ENCODE peak calls at places on chromosomes 5 and 9, in five cellular contexts. M is GM12878; S is WERI-Rb-1; J is HFF-Myc; Q is CD4-positive, alpha-beta T cell. H is an unnamed sample.

GRCh38 chr5:84382363-84383295 is 2.1 kb downstream of the EDIL3 start:
- DNase-seq in S (peak), Q (no peak), M (no peak), J (no peak), H (peak)

GRCh38 chr9:85600675-85601263 is 141.0 kb downstream of the AGTPBP1 start:
- DNase-seq in J (no peak), M (no peak), Q (no peak), S (no peak), H (no peak)

GRCh38 chr9:4755026-4755609 is 14.1 kb upstream of the AK3 start:
- DNase-seq in S (no peak), M (no peak), Q (no peak), J (no peak), H (no peak)

GRCh38 chr5:54302267-54302687 is 8.1 kb downstream of the ARL15 start:
- DNase-seq in J (no peak), Q (no peak), S (no peak), M (no peak), H (no peak)

GRCh38 chr5:75472973-75473372 is 38.5 kb downstream of the CERT1 start:
- DNase-seq in Q (no peak), S (no peak), M (no peak), J (no peak), H (no peak)

GRCh38 chr9:97468658-97469448 is 32.6 kb upstream of the TMOD1 start:
- DNase-seq in M (peak), Q (peak), J (peak), S (peak), H (no peak)

GRCh38 chr5:55172051-55172899 is 702 bp downstream of the CDC20B start:
- DNase-seq in J (peak), M (peak), Q (peak), S (peak), H (no peak)

GRCh38 chr9:16214677-16215076 is 655.8 kb downstream of the BNC2 start:
- DNase-seq in J (no peak), Q (no peak), S (no peak), M (no peak), H (no peak)

GRCh38 chr9:113446323-113446740 is 17.2 kb upstream of the RGS3 start:
- DNase-seq in J (peak), S (no peak), M (peak), Q (no peak), H (no peak)

GRCh38 chr9:93910598-93910997 is 44.6 kb downstream of the BARX1 start:
- DNase-seq in J (no peak), Q (no peak), M (no peak), S (no peak), H (no peak)

GRCh38 chr9:129177443-129177790 is 644 bp downstream of the IER5L start:
- DNase-seq in M (no peak), S (no peak), Q (no peak), J (no peak), H (no peak)

GRCh38 chr5:78509884-78510769 is 138.4 kb downstream of the LHFPL2 start:
- DNase-seq in Q (no peak), M (no peak), S (no peak), J (no peak), H (no peak)

GRCh38 chr5:140311011-140311467 is 8.1 kb upstream of the PFDN1 start:
- DNase-seq in J (peak), M (no peak), S (no peak), Q (no peak), H (no peak)

GRCh38 chr5:167049771-167050567 is 1241.5 kb upstream of the WWC1 start:
- DNase-seq in J (no peak), M (no peak), Q (no peak), S (no peak), H (no peak)

GRCh38 chr9:37669232-37669631 is 18.5 kb downstream of the FRMPD1 start:
- DNase-seq in S (peak), J (no peak), M (no peak), Q (no peak), H (no peak)

GRCh38 chr5:76425940-76426339 is 22.9 kb downstream of the IQGAP2 start:
- DNase-seq in Q (no peak), M (no peak), S (no peak), J (no peak), H (no peak)

GRCh38 chr9:8432224-8432623 is 632.6 kb upstream of the DMAC1 start:
- DNase-seq in M (no peak), Q (no peak), S (no peak), J (no peak), H (no peak)

GRCh38 chr9:69932901-69933300 is 110.7 kb upstream of the MAMDC2 start:
- DNase-seq in S (peak), J (no peak), M (no peak), Q (no peak), H (no peak)

GRCh38 chr9:92770005-92770995 is 5.7 kb upstream of the BICD2 start:
- DNase-seq in S (no peak), J (no peak), Q (no peak), M (no peak), H (no peak)

GRCh38 chr5:98301567-98301966 is 471.9 kb upstream of the RGMB start:
- DNase-seq in S (no peak), M (no peak), J (no peak), Q (no peak), H (no peak)

GRCh38 chr5:51466214-51466613 is 83.0 kb downstream of the ISL1 start:
- DNase-seq in M (no peak), J (no peak), Q (no peak), S (no peak), H (no peak)

GRCh38 chr5:160747963-160748362 is 104.0 kb downstream of the ATP10B start:
- DNase-seq in Q (no peak), J (no peak), M (no peak), S (no peak), H (no peak)

GRCh38 chr5:80124111-80124510 is 89.0 kb downstream of the THBS4 start:
- DNase-seq in Q (no peak), S (no peak), J (no peak), M (no peak), H (no peak)

GRCh38 chr5:139659673-139660072 is 11.5 kb downstream of the CXXC5 start:
- DNase-seq in J (no peak), M (no peak), Q (no peak), S (no peak), H (peak)

GRCh38 chr9:88007291-88007650 is 32.9 kb upstream of the CDK20 start:
- DNase-seq in S (no peak), Q (no peak), J (no peak), M (no peak), H (no peak)

GRCh38 chr9:129838707-129839259 is 3.5 kb downstream of the USP20 start:
- DNase-seq in Q (no peak), S (no peak), J (peak), M (no peak), H (no peak)

GRCh38 chr9:5428794-5429528 is 8.8 kb downstream of the PLGRKT start:
- DNase-seq in S (no peak), Q (no peak), J (no peak), M (no peak), H (no peak)

GRCh38 chr9:13992136-13992798 is 321.7 kb downstream of the NFIB start:
- DNase-seq in M (no peak), J (no peak), S (no peak), Q (no peak), H (no peak)

GRCh38 chr5:179294891-179295777 is 50.1 kb downstream of the ADAMTS2 start:
- DNase-seq in S (no peak), M (no peak), J (no peak), Q (no peak), H (no peak)

GRCh38 chr9:14652729-14653377 is 40.4 kb downstream of the ZDHHC21 start:
- DNase-seq in Q (no peak), M (no peak), S (no peak), J (no peak), H (no peak)

GRCh38 chr9:78296208-78296892 is 575 bp upstream of the PSAT1 start:
- DNase-seq in J (no peak), Q (no peak), M (no peak), S (no peak), H (peak)
- TF ChIP-seq CTCF in J (no peak), Q (no peak), M (no peak), S (no peak), H (no peak)

DNA sequence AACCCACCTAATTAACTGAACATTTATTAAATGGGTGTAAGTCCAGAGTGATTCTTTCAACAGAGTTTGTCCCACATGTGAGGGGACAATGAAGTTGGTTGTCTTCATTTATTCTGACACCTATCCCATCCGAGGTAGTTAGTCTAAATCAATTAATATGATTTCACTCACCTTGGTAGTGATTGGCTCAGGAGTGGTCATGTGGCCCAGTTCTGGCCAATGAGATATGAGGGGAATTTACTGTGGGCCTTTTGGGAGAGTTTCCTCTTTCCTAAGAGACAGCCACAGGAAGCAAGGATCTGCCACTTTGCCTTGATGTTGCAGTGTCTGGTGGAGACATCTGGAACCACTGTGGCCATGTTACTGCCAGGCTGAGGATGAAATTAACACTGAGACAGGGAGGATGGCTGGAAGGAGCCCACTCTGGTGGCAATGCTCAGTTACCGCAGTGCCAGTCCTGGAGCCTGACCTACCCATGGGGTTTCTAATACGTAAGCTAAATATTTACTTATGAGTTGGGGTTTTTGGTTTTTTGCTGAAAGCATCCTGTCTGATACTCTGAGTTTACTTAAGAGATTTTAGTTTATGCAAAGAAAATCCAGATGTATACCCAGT is 118.6 kb downstream of the FGF18 start:
- DNase-seq in J (no peak), Q (no peak), M (no peak), S (no peak), H (no peak)
- TF ChIP-seq CTCF in J (no peak), Q (no peak), M (no peak), S (no peak), H (no peak)

GRCh38 chr5:170348069-170348702 is 41.0 kb downstream of the KCNMB1 start:
- DNase-seq in J (no peak), S (no peak), M (no peak), Q (no peak), H (no peak)
- TF ChIP-seq CTCF in J (no peak), S (no peak), M (peak), Q (no peak), H (no peak)

GRCh38 chr9:18137815-18138214 is 336.1 kb upstream of the ADAMTSL1 start:
- DNase-seq in Q (no peak), M (no peak), S (no peak), J (no peak), H (no peak)
- TF ChIP-seq CTCF in Q (no peak), M (no peak), S (peak), J (no peak), H (no peak)

GRCh38 chr9:131203438-131204219 is 72.7 kb downstream of the FAM78A start:
- DNase-seq in J (no peak), Q (no peak), S (no peak), M (no peak), H (no peak)
- TF ChIP-seq CTCF in J (peak), Q (peak), S (peak), M (peak), H (no peak)

GRCh38 chr9:89096807-89097206 is 81.8 kb downstream of the SHC3 start:
- DNase-seq in M (no peak), Q (no peak), J (no peak), S (no peak), H (no peak)
- TF ChIP-seq CTCF in M (no peak), Q (no peak), J (peak), S (peak), H (no peak)

DNA sequence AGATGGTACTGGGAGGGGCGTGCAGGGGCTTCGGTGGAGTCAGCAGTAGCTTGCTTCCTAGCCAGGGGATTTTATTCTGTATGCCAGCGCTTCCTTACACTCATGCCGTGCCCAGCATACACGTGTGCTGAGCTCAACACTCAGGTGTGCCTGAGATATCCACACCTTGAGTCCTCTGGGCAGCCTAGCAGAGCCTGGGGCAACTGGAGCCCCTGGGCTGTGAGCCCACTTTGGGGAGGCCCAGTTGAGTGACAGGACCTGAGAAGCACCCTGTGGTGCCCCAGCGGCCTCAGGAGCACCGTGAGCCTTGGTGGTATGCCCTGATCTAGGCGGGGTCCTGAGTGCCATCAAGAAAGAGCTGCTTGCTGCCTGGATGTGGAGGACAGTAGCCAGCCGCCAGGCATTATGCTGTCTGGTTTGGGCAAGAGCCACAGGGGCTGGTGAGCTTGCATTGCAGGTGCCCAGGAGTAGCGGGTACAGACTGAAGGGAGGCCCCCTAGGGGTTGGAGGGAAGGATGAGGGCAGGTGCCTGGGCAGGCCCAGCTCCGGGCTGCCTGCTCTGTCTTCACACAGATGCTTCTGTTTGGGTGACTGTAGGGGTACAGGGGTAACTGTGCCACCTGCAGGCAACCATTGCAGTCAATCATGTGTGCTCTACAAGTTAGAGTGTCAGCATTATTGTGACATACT is 42.9 kb downstream of the BNIP1 start:
- DNase-seq in S (no peak), J (no peak), M (no peak), Q (no peak), H (no peak)
- TF ChIP-seq CTCF in S (peak), J (peak), M (peak), Q (no peak), H (no peak)

DNA sequence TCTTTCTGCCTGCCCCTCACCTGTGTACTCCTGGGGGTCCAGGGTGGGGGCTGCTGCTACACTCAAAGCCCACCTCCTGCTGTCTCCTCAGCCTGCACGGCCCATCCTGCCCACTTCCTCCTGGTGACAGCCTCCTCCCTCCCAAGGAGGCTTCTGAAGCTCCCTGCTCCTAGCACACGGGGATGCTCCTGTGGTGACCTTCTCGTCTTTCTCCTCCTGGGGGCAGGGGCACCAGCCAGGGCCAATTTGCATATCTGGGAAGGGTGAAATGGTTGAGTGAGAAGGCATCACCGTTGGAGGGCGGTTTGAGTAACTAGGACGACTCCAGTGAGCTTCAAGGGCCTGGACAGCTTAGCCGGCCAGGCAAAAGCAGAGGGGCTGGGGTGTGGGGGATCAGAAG is 51.9 kb upstream of the COL5A1 start:
- DNase-seq in J (no peak), S (no peak), M (no peak), Q (no peak), H (no peak)
- TF ChIP-seq CTCF in J (no peak), S (no peak), M (no peak), Q (no peak), H (no peak)

DNA sequence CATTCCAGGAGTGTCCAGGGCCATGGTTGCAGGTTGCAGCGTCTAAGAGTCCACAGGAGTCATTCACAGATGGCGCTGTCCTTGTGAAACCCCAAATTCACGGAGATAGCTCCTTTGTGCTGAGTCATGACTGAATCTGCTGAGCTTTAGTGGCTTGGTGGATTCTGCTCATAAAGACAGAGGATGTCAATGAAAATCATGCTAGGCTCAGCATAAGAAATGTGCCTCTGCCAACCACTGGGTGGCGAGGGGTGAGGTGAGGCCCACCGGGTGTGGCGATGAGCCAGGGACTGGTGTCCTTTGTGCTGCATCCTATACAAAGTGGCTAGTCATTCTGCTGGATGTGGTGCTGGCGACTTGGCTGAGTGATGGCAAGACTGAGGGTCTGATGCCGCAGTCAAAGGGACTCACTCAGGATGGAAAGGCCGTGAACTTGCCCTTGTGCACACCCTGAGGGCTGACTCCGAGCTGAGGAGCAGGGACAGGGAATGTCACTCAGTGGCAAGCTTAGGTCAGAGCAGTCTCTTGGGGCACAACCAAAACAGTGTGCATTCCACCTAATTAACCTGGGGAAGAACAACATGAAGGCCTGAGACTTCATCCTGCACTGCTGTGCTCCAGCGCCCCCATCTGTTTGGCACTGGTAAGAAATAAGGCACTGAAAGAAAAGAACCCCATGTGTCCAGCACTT is 71.5 kb downstream of the DAP start:
- DNase-seq in S (peak), J (no peak), Q (no peak), M (no peak), H (no peak)
- TF ChIP-seq CTCF in S (peak), J (peak), Q (no peak), M (peak), H (peak)

H was measured in mesothelial cell of epicardium.